ENCODE peak calls at places on chromosomes 11 and 22, in seven cellular contexts. K, X, E, I, S, P and Q are unnamed samples. For H3K36me3, the result is how much of the 10 kb centered on the place peaks cover.

GRCh38 chr11:131674051-131674755 is 303.8 kb downstream of the NTM start:
- DNase-seq in K (no peak), X (peak), E (peak), I (peak), S (no peak), P (peak), Q (peak)

GRCh38 chr11:17354070-17354924 is 2.7 kb downstream of the NCR3LG1 start:
- DNase-seq in K (no peak), X (peak), E (peak), I (peak), S (no peak), P (peak), Q (peak)

GRCh38 chr22:38017272-38017920 is 33.0 kb upstream of the SOX10 start:
- DNase-seq in K (no peak), X (no peak), E (no peak), I (peak), S (peak), P (peak), Q (peak)

GRCh38 chr11:46895821-46896220 is 22.5 kb downstream of the LRP4 start:
- DNase-seq in K (peak), X (no peak), E (no peak), I (peak), S (no peak), P (no peak), Q (peak)

GRCh38 chr11:14336507-14337503 is 22.2 kb downstream of the RRAS2 start:
- DNase-seq in K (no peak), X (no peak), E (no peak), I (no peak), S (no peak), P (peak), Q (no peak)

GRCh38 chr22:27372364-27372763 is 429.2 kb downstream of the MN1 start:
- DNase-seq in K (no peak), X (no peak), E (no peak), I (no peak), S (no peak), P (no peak), Q (no peak)

GRCh38 chr11:113774174-113774503 is 647 bp upstream of the ZW10 start:
- DNase-seq in K (no peak), X (no peak), E (no peak), I (no peak), S (no peak), P (no peak), Q (no peak)

GRCh38 chr11:127052420-127052819 is 51.9 kb upstream of the KIRREL3 start:
- DNase-seq in K (no peak), X (no peak), E (peak), I (no peak), S (no peak), P (no peak), Q (no peak)

GRCh38 chr11:106077609-106078517 is at the start of gene AASDHPPT:
- DNase-seq in K (no peak), X (no peak), E (peak), I (no peak), S (no peak), P (peak), Q (no peak)

GRCh38 chr11:11036185-11037161 is 178.6 kb upstream of the ZBED5 start:
- DNase-seq in K (no peak), X (no peak), E (peak), I (no peak), S (no peak), P (peak), Q (no peak)

GRCh38 chr11:116829525-116830183 is at the start of gene APOC3:
- DNase-seq in K (no peak), X (no peak), E (no peak), I (no peak), S (no peak), P (no peak), Q (peak)

GRCh38 chr22:44338906-44339305 is 26.2 kb upstream of the SHISAL1 start:
- DNase-seq in K (no peak), X (no peak), E (no peak), I (no peak), S (no peak), P (no peak), Q (no peak)

GRCh38 chr11:31340903-31341572 is 28.5 kb downstream of the DCDC1 start:
- DNase-seq in K (no peak), X (peak), E (peak), I (no peak), S (no peak), P (peak), Q (no peak)

GRCh38 chr22:27588273-27588672 is 213.3 kb downstream of the MN1 start:
- DNase-seq in K (no peak), X (no peak), E (no peak), I (no peak), S (no peak), P (no peak), Q (no peak)

GRCh38 chr11:76658231-76658630 is 12.3 kb downstream of the LRRC32 start:
- DNase-seq in K (peak), X (no peak), E (no peak), I (peak), S (peak), P (no peak), Q (peak)

DNA sequence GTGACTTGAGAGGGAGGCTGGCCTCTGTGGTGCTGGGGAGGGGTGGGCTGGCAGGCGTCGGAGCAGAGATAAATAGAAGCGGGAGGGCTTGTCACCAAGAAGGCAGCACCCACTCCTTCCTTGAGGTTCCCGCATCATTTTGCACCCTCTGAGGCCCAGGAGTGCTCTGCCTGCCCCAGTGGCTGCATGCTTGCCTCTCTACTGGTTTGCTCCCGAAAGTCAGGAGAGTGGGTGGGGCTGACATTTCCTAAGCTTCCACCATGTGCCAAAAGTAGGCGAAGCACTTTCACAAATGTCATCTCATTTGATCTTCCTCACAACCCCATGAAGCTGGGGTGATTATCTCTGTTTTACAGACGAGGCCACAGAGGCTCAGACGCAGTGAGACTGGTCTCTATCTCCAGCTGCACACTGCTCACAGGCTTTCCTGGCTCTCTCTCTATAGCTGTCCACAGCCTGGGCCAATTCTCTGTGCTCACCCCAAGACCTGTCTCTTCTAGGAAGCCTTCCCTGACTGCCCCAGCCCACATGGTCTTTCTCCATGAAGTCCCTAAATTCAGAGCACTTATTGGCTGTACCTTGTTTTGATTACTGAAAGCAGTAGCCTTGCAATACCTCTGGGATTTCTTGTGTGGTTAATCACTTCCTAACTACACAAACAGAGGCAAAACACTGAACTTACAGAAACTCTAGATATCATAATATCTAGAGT is 2.6 kb upstream of the UCP3 start:
- DNase-seq in K (no peak), X (no peak), E (no peak), I (no peak), S (no peak), P (no peak), Q (peak)
- TF ChIP-seq POLR2AphosphoS5 in K (no peak), X (no peak), E (no peak), I (no peak), S (no peak), P (no peak), Q (no peak)

DNA sequence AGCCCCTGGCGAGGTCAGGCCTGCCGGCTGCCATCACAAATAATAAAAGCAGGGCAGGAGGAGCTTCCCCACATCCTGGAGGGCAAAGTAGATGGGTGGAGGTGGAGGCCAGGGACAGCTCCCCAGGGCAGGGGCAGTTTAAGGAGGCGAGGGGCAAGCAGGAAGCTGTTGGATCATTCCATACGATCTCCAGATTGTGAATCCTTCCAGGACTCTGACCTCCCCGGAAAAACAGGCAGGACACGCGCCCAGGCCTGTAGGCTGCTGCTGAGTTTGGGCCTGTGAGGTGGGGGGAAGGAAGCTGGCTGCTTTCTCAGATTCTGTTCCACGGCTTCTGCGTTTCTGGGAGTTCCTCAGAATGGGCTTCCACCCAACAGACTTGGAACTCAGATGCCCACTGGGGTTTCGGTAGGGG is 39.1 kb downstream of the SBF1 start:
- DNase-seq in K (no peak), X (no peak), E (no peak), I (no peak), S (no peak), P (no peak), Q (no peak)
- H3K36me3 ChIP-seq in K (under half), X (under half), E (under half), I (under half), S (half or more), P (half or more), Q (half or more)

GRCh38 chr11:22165799-22166548 is 26.9 kb upstream of the ANO5 start:
- DNase-seq in K (no peak), X (no peak), E (no peak), I (no peak), S (no peak), P (no peak), Q (no peak)
- TF ChIP-seq POLR2AphosphoS5 in K (no peak), X (no peak), E (no peak), I (no peak), S (no peak), P (no peak), Q (no peak)

GRCh38 chr11:110249066-110249465 is 47.3 kb downstream of the RDX start:
- DNase-seq in K (no peak), X (no peak), E (no peak), I (no peak), S (no peak), P (no peak), Q (no peak)
- H3K36me3 ChIP-seq in K (under half), X (under half), E (under half), I (under half), S (under half), P (under half), Q (under half)

GRCh38 chr11:66360406-66361073 is 11.0 kb downstream of the SLC29A2 start:
- DNase-seq in K (peak), X (no peak), E (no peak), I (no peak), S (no peak), P (no peak), Q (peak)
- TF ChIP-seq POLR2AphosphoS5 in K (no peak), X (peak), E (no peak), I (no peak), S (no peak), P (no peak), Q (no peak)